ENCODE peak calls at places on chromosomes 1 and 21, in seven cellular contexts. U, L, I, X, O, D and V are unnamed samples.

GRCh38 chr1:28973850-28974841 is 59.8 kb downstream of the EPB41 start:
- DNase-seq in U (peak), L (no peak), I (no peak), X (no peak), O (no peak), D (no peak), V (no peak)

GRCh38 chr1:156927215-156928042 is 7.0 kb downstream of the LRRC71 start:
- DNase-seq in U (peak), L (peak), I (peak), X (peak), O (peak), D (no peak), V (peak)

GRCh38 chr1:115314111-115314510 is 23.9 kb downstream of the NGF start:
- DNase-seq in U (no peak), L (no peak), I (no peak), X (no peak), O (no peak), D (no peak), V (no peak)

GRCh38 chr1:221991221-221991620 is 249.3 kb upstream of the DUSP10 start:
- DNase-seq in U (peak), L (no peak), I (no peak), X (no peak), O (no peak), D (peak), V (no peak)

GRCh38 chr21:31220567-31220966 is 123.5 kb downstream of the TIAM1 start:
- DNase-seq in U (peak), L (no peak), I (no peak), X (no peak), O (no peak), D (no peak), V (no peak)

GRCh38 chr1:183195146-183195571 is 9.1 kb downstream of the LAMC2 start:
- DNase-seq in U (peak), L (no peak), I (peak), X (no peak), O (no peak), D (no peak), V (no peak)

GRCh38 chr1:206923009-206923960 is 1.5 kb upstream of the FCMR start:
- DNase-seq in U (no peak), L (no peak), I (no peak), X (no peak), O (no peak), D (no peak), V (peak)

GRCh38 chr1:92536593-92537332 is 50.0 kb upstream of the GFI1 start:
- DNase-seq in U (peak), L (no peak), I (no peak), X (no peak), O (no peak), D (no peak), V (no peak)

GRCh38 chr21:31732891-31733520 is 1.1 kb upstream of the SCAF4 start:
- DNase-seq in U (no peak), L (no peak), I (peak), X (no peak), O (no peak), D (no peak), V (no peak)

GRCh38 chr1:246959944-246960693 is 28.4 kb upstream of the AHCTF1 start:
- DNase-seq in U (peak), L (no peak), I (no peak), X (no peak), O (no peak), D (no peak), V (no peak)

GRCh38 chr1:197774691-197775281 is 494 bp downstream of the DENND1B start:
- DNase-seq in U (peak), L (peak), I (peak), X (peak), O (no peak), D (no peak), V (peak)

GRCh38 chr1:20555758-20556120 is 3.4 kb downstream of the FAM43B start:
- DNase-seq in U (no peak), L (no peak), I (no peak), X (no peak), O (no peak), D (no peak), V (no peak)

GRCh38 chr1:201265771-201266170 is 17.5 kb upstream of the PKP1 start:
- DNase-seq in U (no peak), L (no peak), I (no peak), X (no peak), O (no peak), D (no peak), V (no peak)

GRCh38 chr1:92655197-92655801 is 129.6 kb downstream of the EVI5 start:
- DNase-seq in U (no peak), L (no peak), I (no peak), X (no peak), O (no peak), D (no peak), V (no peak)

GRCh38 chr21:33289199-33289819 is 23.1 kb downstream of the IL10RB start:
- DNase-seq in U (no peak), L (no peak), I (no peak), X (no peak), O (no peak), D (no peak), V (no peak)

GRCh38 chr1:71311396-71311795 is 230.6 kb upstream of the ZRANB2 start:
- DNase-seq in U (peak), L (no peak), I (no peak), X (no peak), O (no peak), D (no peak), V (no peak)

GRCh38 chr1:95352767-95353166 is 118.8 kb downstream of the RWDD3 start:
- DNase-seq in U (no peak), L (no peak), I (no peak), X (no peak), O (no peak), D (no peak), V (no peak)

GRCh38 chr1:21911205-21912001 is 25.7 kb downstream of the HSPG2 start:
- DNase-seq in U (no peak), L (no peak), I (peak), X (peak), O (no peak), D (no peak), V (peak)

GRCh38 chr1:152411846-152412245 is 2.2 kb downstream of the CRNN start:
- DNase-seq in U (no peak), L (no peak), I (no peak), X (no peak), O (no peak), D (no peak), V (no peak)

GRCh38 chr1:48645883-48646282 is 130.8 kb downstream of the BEND5 start:
- DNase-seq in U (no peak), L (no peak), I (no peak), X (no peak), O (no peak), D (no peak), V (peak)

GRCh38 chr1:2417833-2418225 is 5.5 kb upstream of the PEX10 start:
- DNase-seq in U (no peak), L (no peak), I (no peak), X (no peak), O (no peak), D (no peak), V (no peak)

GRCh38 chr1:45026446-45026845 is 14.4 kb downstream of the UROD start:
- DNase-seq in U (peak), L (no peak), I (no peak), X (no peak), O (no peak), D (no peak), V (no peak)

GRCh38 chr1:23576338-23577055 is 17.2 kb upstream of the ID3 start:
- DNase-seq in U (no peak), L (no peak), I (no peak), X (no peak), O (no peak), D (no peak), V (no peak)

GRCh38 chr1:16091296-16091695 is 17.8 kb upstream of the FAM131C start:
- DNase-seq in U (no peak), L (no peak), I (no peak), X (no peak), O (no peak), D (no peak), V (no peak)

GRCh38 chr1:115469703-115470476 is 131.8 kb upstream of the NGF start:
- DNase-seq in U (peak), L (peak), I (peak), X (peak), O (peak), D (no peak), V (peak)

GRCh38 chr1:213326666-213327317 is 275.8 kb downstream of the RPS6KC1 start:
- DNase-seq in U (peak), L (peak), I (no peak), X (no peak), O (no peak), D (no peak), V (peak)

GRCh38 chr1:975896-976683 is 5.8 kb downstream of the PERM1 start:
- DNase-seq in U (peak), L (peak), I (peak), X (no peak), O (no peak), D (no peak), V (peak)

GRCh38 chr1:93180723-93181613 is at the start of gene CCDC18:
- DNase-seq in U (peak), L (no peak), I (no peak), X (no peak), O (no peak), D (no peak), V (no peak)

GRCh38 chr1:33275200-33275599 is 18.9 kb downstream of the ZNF362 start:
- DNase-seq in U (no peak), L (no peak), I (no peak), X (no peak), O (no peak), D (no peak), V (no peak)

GRCh38 chr1:200866521-200866920 is 6.3 kb upstream of the GPR25 start:
- DNase-seq in U (peak), L (no peak), I (no peak), X (no peak), O (no peak), D (no peak), V (no peak)

GRCh38 chr1:34360574-34360973 is 183.9 kb downstream of the C1orf94 start:
- DNase-seq in U (no peak), L (no peak), I (no peak), X (no peak), O (no peak), D (no peak), V (no peak)

GRCh38 chr1:37033355-37034291 is 692 bp downstream of the GRIK3 start:
- DNase-seq in U (no peak), L (no peak), I (no peak), X (no peak), O (no peak), D (no peak), V (no peak)

GRCh38 chr1:37032660-37033354 is 1.5 kb downstream of the GRIK3 start:
- DNase-seq in U (no peak), L (no peak), I (no peak), X (no peak), O (no peak), D (no peak), V (no peak)

GRCh38 chr1:37035828-37036666 is 1.7 kb upstream of the GRIK3 start:
- DNase-seq in U (no peak), L (no peak), I (no peak), X (no peak), O (no peak), D (no peak), V (no peak)

GRCh38 chr1:37035014-37035686 is 835 bp upstream of the GRIK3 start:
- DNase-seq in U (no peak), L (no peak), I (no peak), X (no peak), O (no peak), D (no peak), V (no peak)

DNA sequence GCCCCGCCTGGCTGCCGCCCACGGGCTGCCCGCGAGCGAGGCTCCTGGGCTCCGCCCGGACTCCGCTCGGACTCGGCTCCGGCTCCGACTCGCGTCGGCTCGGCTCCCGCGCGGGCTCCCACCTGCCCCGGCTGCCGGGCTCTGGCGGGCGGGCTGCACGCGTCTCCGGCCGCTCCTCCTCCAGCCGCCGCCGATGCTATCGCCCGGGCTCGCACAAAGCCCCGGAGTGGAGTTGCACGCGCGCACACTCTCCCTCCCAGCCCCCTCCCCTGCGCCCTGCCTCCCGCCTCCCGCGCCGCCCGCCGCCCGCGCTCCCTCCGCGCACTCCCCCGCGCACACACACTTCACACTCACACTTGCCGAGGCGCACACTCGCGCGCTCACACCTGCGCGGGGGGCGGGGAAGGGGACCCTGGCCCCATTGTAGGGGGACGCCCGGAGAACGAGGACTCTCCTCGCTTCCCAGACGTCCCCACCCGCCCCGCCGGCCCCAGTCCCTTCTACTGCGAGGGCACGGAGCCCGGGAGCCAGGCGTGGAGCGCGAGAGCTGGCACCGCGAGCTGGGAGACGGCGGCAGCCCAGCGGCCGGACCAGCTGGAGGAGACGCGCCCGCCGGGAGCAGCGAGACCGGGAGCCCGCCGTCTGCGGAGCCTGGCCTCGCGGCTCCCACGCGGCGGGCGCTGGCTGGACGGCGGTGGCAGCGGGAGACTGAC is at the start of gene GRIK3:
- DNase-seq in U (no peak), L (no peak), I (no peak), X (no peak), O (no peak), D (no peak), V (no peak)
- H3K4me3 ChIP-seq in U (no peak), L (no peak), I (no peak), X (no peak), O (no peak), D (peak), V (no peak)

DNA sequence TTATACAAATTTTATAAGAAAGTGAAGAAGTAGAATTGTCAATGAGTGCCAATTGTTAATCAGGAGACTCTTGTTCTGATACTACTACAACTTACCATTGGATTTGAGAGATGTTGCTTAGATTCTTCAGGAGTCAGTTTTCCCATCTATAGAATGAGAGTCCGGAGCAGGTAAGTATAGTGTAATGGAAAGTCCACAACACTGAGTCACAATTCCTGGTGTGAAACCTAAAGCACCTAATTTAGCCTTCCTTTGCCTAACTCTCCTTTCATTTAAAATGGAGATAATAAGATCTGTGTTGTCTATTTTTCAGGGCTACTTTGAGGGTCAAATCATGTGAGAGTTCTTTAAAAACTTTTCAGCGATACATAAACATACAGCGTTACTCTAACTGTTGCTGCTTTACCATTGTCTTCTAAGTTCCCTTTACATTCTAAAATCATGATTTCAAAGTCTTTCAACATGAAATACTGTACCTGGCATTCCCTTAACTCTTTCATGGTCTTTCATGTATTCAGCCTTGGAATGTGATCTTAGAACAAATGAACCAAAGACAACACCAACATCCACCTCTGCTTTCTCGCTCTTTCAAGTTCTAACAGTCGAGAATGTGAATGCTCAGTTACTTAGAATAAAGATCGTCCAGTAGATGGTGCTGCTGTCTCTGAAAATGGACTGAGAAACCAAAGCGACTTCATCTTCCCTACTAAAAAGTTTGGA is 90.9 kb downstream of the SLC30A10 start:
- DNase-seq in U (peak), L (no peak), I (peak), X (no peak), O (peak), D (no peak), V (no peak)
- TF ChIP-seq CTCF in U (peak), L (peak), I (peak), X (peak), O (peak), D (peak), V (peak)

GRCh38 chr1:26922901-26923300 is 1.4 kb downstream of the NUDC start:
- DNase-seq in U (no peak), L (no peak), I (no peak), X (no peak), O (no peak), D (no peak), V (no peak)
- H3K4me3 ChIP-seq in U (peak), L (peak), I (peak), X (no peak), O (peak), D (peak), V (no peak)

GRCh38 chr1:25536124-25536523 is 7.3 kb upstream of the LDLRAP1 start:
- DNase-seq in U (no peak), L (no peak), I (no peak), X (no peak), O (no peak), D (no peak), V (no peak)
- TF ChIP-seq CTCF in U (no peak), L (no peak), I (no peak), X (no peak), O (no peak), D (no peak), V (no peak)

GRCh38 chr1:10612446-10613160 is 137.9 kb downstream of the PEX14 start:
- DNase-seq in U (no peak), L (no peak), I (no peak), X (no peak), O (no peak), D (no peak), V (no peak)
- H3K4me3 ChIP-seq in U (no peak), L (no peak), I (no peak), X (no peak), O (no peak), D (no peak), V (no peak)